ENCODE peak calls at places on chromosomes 13 and 19, in nine cellular contexts. T is kidney, V is fibroblast of lung, K is tibial nerve, H is MM.1S, L is testis, I is IMR-90, O is cardiac muscle cell, Z is left ventricle myocardium inferior. D is an unnamed sample.

GRCh38 chr13:50910483-50910805 is 853 bp downstream of the RNASEH2B start:
- DNase-seq in T (no peak), Z (no peak), I (peak; percentile 42), V (peak; percentile 62), H (no peak), L (no peak), O (peak; percentile 42), K (no peak), D (no peak)

GRCh38 chr13:38045278-38046048 is 175.9 kb upstream of the TRPC4 start:
- DNase-seq in L (no peak), T (no peak), H (peak; percentile 33), O (peak; percentile 23), Z (no peak), I (peak; percentile 33), V (peak; percentile 27), K (no peak), D (no peak)

GRCh38 chr13:26867451-26868067 is 107.0 kb upstream of the GPR12 start:
- DNase-seq in O (peak; percentile 70), L (peak; percentile 49), H (no peak), V (peak; percentile 17), Z (no peak), I (peak; percentile 14), T (no peak), K (no peak), D (no peak)

GRCh38 chr13:60112771-60113170 is 51.0 kb downstream of the DIAPH3 start:
- DNase-seq in V (peak; percentile 65), K (no peak), Z (no peak), I (peak; percentile 69), L (no peak), O (no peak), T (no peak), H (no peak), D (no peak)

GRCh38 chr13:44432595-44432994 is 59.0 kb downstream of the SERP2 start:
- DNase-seq in T (no peak), V (peak; percentile 20), K (no peak), Z (no peak), H (no peak), O (no peak), I (peak; percentile 31), L (no peak), D (no peak)

GRCh38 chr19:4624733-4625362 is 14.5 kb upstream of the TNFAIP8L1 start:
- DNase-seq in K (no peak), O (peak; percentile 38), V (no peak), I (peak; percentile 32), Z (no peak), T (no peak), H (no peak), L (no peak), D (no peak)

GRCh38 chr19:45352914-45353796 is 12.6 kb downstream of the KLC3 start:
- DNase-seq in L (no peak), H (no peak), V (no peak), T (no peak), K (no peak), O (no peak), Z (no peak), I (no peak), D (no peak)

GRCh38 chr19:1279782-1280341 is 4.5 kb downstream of the FAM174C start:
- DNase-seq in T (peak; percentile 91), L (peak; percentile 82), K (peak; percentile 59), O (peak; percentile 87), V (peak; percentile 63), Z (peak; percentile 81), H (peak; percentile 84), I (peak; percentile 80), D (no peak)

GRCh38 chr13:40635315-40635995 is 31.0 kb downstream of the FOXO1 start:
- DNase-seq in I (no peak), Z (no peak), O (no peak), K (no peak), V (no peak), L (no peak), H (no peak), T (no peak), D (no peak)

GRCh38 chr13:96835591-96835990 is 158.7 kb downstream of the OXGR1 start:
- DNase-seq in K (no peak), L (no peak), Z (no peak), I (no peak), V (no peak), H (no peak), T (no peak), O (no peak), D (no peak)

GRCh38 chr19:48064509-48064908 is 20.6 kb upstream of the CABP5 start:
- DNase-seq in K (no peak), I (peak; percentile 54), V (peak; percentile 10), H (no peak), T (no peak), L (no peak), O (no peak), Z (no peak), D (no peak)

GRCh38 chr19:55340144-55340783 is 588 bp downstream of the KMT5C start:
- DNase-seq in H (peak; percentile 19), I (no peak), Z (no peak), V (no peak), O (peak; percentile 12), L (no peak), T (peak; percentile 82), K (no peak), D (no peak)

GRCh38 chr13:30398601-30399072 is 23.7 kb upstream of the UBE2L5 start:
- DNase-seq in L (no peak), T (no peak), V (peak; percentile 32), I (peak; percentile 21), K (no peak), Z (no peak), O (no peak), H (no peak), D (no peak)

GRCh38 chr13:48165063-48165462 is 67.9 kb upstream of the ITM2B start:
- DNase-seq in T (no peak), K (no peak), H (no peak), I (no peak), Z (no peak), L (no peak), V (no peak), O (no peak), D (no peak)

GRCh38 chr19:12703056-12703455 is 6.6 kb upstream of the FBXW9 start:
- DNase-seq in H (no peak), I (peak; percentile 43), T (no peak), Z (no peak), V (peak; percentile 34), K (no peak), O (peak; percentile 44), L (peak; percentile 79), D (no peak)

GRCh38 chr19:18416778-18417249 is 2.4 kb upstream of the SSBP4 start:
- DNase-seq in V (peak; percentile 83), O (peak; percentile 89), L (peak; percentile 93), H (no peak), K (peak; percentile 92), I (peak; percentile 78), Z (peak; percentile 94), T (peak; percentile 98), D (no peak)

GRCh38 chr19:29666634-29667389 is 1.6 kb downstream of the PLEKHF1 start:
- DNase-seq in Z (peak; percentile 79), V (peak; percentile 70), O (peak; percentile 81), H (no peak), I (peak; percentile 64), T (peak; percentile 93), K (peak; percentile 60), L (peak; percentile 80), D (no peak)

GRCh38 chr13:99289674-99290337 is 17.4 kb downstream of the GPR183 start:
- DNase-seq in Z (no peak), T (no peak), V (no peak), H (no peak), L (no peak), I (no peak), O (no peak), K (no peak), D (no peak)

GRCh38 chr13:114154476-114154875 is 22.1 kb upstream of the RASA3 start:
- DNase-seq in O (no peak), H (no peak), K (no peak), T (peak; percentile 51), Z (no peak), L (no peak), I (no peak), V (no peak), D (no peak)
- H3K36me3 ChIP-seq in O (no peaks in the 10 kb centered on the region), H (no peaks in the 10 kb centered on the region), K (no peaks in the 10 kb centered on the region), T (no peaks in the 10 kb centered on the region), Z (no peaks in the 10 kb centered on the region), L (no peaks in the 10 kb centered on the region), I (no peaks in the 10 kb centered on the region), V (no peaks in the 10 kb centered on the region), D (no peaks in the 10 kb centered on the region)

DNA sequence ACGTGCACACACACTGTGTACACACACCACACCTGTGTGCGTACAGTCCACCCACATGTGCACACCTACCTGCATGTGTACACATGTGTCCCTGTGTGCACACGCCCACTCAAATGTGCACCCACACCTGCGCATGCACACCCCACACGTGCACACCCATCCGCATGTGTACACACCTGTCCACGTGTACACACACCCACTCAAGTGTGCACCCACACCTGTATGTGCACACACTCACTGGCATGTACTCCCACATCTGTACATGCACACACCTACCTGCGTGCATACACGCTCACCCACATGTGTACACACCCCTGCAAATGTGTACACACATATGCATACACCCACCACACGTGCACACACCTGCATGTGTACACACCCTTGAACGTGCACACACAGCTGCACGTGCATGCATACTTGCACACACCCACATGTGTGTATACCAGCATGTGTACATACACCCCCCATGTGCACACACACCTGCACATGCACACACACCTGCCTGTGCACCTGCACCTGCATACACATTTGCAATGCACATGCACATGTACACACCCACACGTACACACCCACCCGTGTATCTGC is 10.6 kb downstream of the PKN1 start:
- DNase-seq in V (no peak), Z (no peak), L (no peak), K (no peak), O (no peak), T (no peak), I (no peak), H (no peak), D (no peak)
- H3K4me3 ChIP-seq in V (no peak overlapping the region), Z (no peak overlapping the region), L (no peak overlapping the region), K (no peak overlapping the region), O (no peak overlapping the region), T (no peak overlapping the region), I (no peak overlapping the region), H (no peak overlapping the region), D (no peak overlapping the region)

DNA sequence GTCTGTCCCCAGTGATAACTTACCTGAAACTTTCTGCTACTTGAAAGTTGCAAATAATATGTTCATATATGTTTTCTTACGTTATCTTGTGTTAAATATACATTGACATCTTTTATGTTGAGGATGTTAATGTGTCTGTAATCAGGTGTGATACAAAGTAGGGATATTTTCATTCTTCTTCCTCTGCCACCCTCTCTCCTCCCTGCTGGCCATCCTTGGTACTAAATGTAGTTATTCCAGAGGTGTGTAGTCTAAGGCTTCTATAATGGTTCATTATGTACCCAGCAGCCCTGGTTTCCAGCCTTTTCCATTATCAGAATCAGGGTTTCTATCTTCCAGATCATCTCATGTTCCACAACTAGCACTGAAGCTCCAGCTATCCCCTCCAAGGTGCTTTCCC is 606.7 kb upstream of the KLHL1 start:
- DNase-seq in V (no peak), Z (no peak), I (no peak), T (no peak), K (no peak), H (no peak), L (no peak), O (no peak), D (no peak)
- TF ChIP-seq CTCF in V (no peak), Z (no peak), I (no peak), T (no peak), K (no peak), H (no peak), L (no peak), O (no peak), D (no peak)

DNA sequence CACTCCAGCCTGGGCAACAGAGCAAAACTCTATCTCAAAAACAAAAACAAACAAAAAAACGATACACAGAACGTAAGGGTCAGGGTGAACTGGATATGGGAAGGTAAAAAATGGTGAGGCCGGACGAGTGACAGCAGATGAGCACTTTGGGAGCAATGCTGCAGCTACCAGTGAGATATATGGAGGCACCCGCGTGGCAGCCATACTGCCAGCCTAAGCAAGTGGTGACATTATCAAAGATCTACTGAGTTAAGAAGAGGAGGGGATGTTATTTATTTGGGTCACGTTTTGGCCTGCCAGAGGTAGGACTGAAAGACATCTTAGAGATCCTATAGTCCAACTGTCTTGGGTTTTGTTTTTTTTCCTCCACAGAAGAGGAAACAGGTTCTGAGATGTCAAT is 14.2 kb downstream of the TIMM13 start:
- DNase-seq in L (no peak), I (no peak), V (no peak), H (no peak), O (no peak), T (no peak), K (no peak), Z (no peak), D (no peak)
- H3K36me3 ChIP-seq in L (no peaks in the 10 kb centered on the region), I (peaks cover 9% of the 10 kb centered on the region), V (peaks cover 7% of the 10 kb centered on the region), H (no peaks in the 10 kb centered on the region), O (no peaks in the 10 kb centered on the region), T (no peaks in the 10 kb centered on the region), K (peaks cover 23% of the 10 kb centered on the region), Z (no peaks in the 10 kb centered on the region), D (no peaks in the 10 kb centered on the region)